ENCODE peak calls at places on chromosomes 11 and 22, in four cellular contexts. A, E, N and S are unnamed samples. For H3K36me3, the result is how much of the 10 kb centered on the place peaks cover.

GRCh38 chr22:19799322-19800190 is 39.0 kb downstream of the TBX1 start:
- DNase-seq in E (peak), A (no peak), N (peak), S (no peak)

GRCh38 chr11:128924109-128924508 is 18.6 kb downstream of the TP53AIP1 start:
- DNase-seq in E (no peak), N (no peak), A (no peak), S (no peak)

GRCh38 chr11:65781962-65782815 is 1.4 kb upstream of the AP5B1 start:
- DNase-seq in A (no peak), E (peak), N (no peak), S (no peak)

GRCh38 chr22:38709306-38709705 is 3.6 kb downstream of the GTPBP1 start:
- DNase-seq in E (no peak), A (no peak), N (no peak), S (no peak)

GRCh38 chr22:48803993-48804810 is 1023.5 kb downstream of the BRD1 start:
- DNase-seq in N (no peak), E (no peak), A (no peak), S (no peak)

GRCh38 chr11:114110948-114111347 is 51.4 kb downstream of the ZBTB16 start:
- DNase-seq in A (no peak), E (peak), N (no peak), S (no peak)

GRCh38 chr11:75279273-75279672 is 38.7 kb downstream of the TPBGL start:
- DNase-seq in N (peak), E (peak), A (no peak), S (no peak)

GRCh38 chr11:130629039-130629438 is 180.6 kb downstream of the ADAMTS15 start:
- DNase-seq in N (no peak), A (no peak), E (no peak), S (no peak)

GRCh38 chr11:2139691-2140337 is 625 bp upstream of the IGF2 start:
- DNase-seq in N (no peak), A (no peak), E (peak), S (no peak)

GRCh38 chr11:4932751-4933150 is 8.6 kb upstream of the OR51G1 start:
- DNase-seq in E (no peak), A (no peak), N (no peak), S (no peak)

GRCh38 chr11:130634981-130635473 is 186.6 kb downstream of the ADAMTS15 start:
- DNase-seq in A (no peak), E (no peak), N (peak), S (peak)

GRCh38 chr11:123249354-123249753 is 54.3 kb upstream of the CLMP start:
- DNase-seq in A (no peak), E (no peak), N (no peak), S (no peak)

GRCh38 chr11:123505546-123506299 is 75.7 kb downstream of the GRAMD1B start:
- DNase-seq in E (no peak), N (peak), A (no peak), S (no peak)

GRCh38 chr11:72720806-72721205 is 31.4 kb downstream of the ARAP1 start:
- DNase-seq in E (peak), A (no peak), N (no peak), S (no peak)

GRCh38 chr11:78256962-78257361 is 68.2 kb downstream of the USP35 start:
- DNase-seq in E (peak), A (no peak), N (peak), S (no peak)

GRCh38 chr22:45564349-45565030 is 61.8 kb downstream of the FBLN1 start:
- DNase-seq in E (peak), N (no peak), A (no peak), S (no peak)

GRCh38 chr11:19525714-19526113 is 186.9 kb upstream of the NAV2 start:
- DNase-seq in N (peak), A (no peak), E (no peak), S (no peak)

GRCh38 chr22:45094081-45094720 is 69.5 kb upstream of the NUP50 start:
- DNase-seq in N (no peak), E (no peak), A (no peak), S (no peak)

GRCh38 chr11:8206251-8207079 is 37.6 kb upstream of the RIC3 start:
- DNase-seq in E (no peak), A (no peak), N (no peak), S (no peak)

GRCh38 chr11:396511-396947 is 2.5 kb downstream of the PKP3 start:
- DNase-seq in N (peak), A (no peak), E (no peak), S (no peak)

GRCh38 chr22:38762607-38763006 is 6.8 kb upstream of the SUN2 start:
- DNase-seq in E (no peak), N (no peak), A (no peak), S (no peak)

GRCh38 chr11:11149671-11150459 is 203.2 kb downstream of the CSNK2A3 start:
- DNase-seq in N (no peak), A (peak), E (no peak), S (no peak)

GRCh38 chr11:120908521-120909181 is 115.3 kb upstream of the TBCEL start:
- DNase-seq in N (no peak), A (peak), E (no peak), S (no peak)

GRCh38 chr11:79150966-79151365 is 289.9 kb downstream of the TENM4 start:
- DNase-seq in N (no peak), A (no peak), E (no peak), S (no peak)

GRCh38 chr11:134405436-134405835 is 6.6 kb downstream of the B3GAT1 start:
- DNase-seq in A (no peak), N (no peak), E (no peak), S (no peak)

GRCh38 chr11:128860571-128861361 is 6.3 kb downstream of the KCNJ1 start:
- DNase-seq in N (no peak), E (no peak), A (no peak), S (no peak)

GRCh38 chr11:1260023-1260501 is 37.2 kb downstream of the MUC5B start:
- DNase-seq in N (peak), A (peak), E (peak), S (peak)

GRCh38 chr11:26276798-26277424 is 55.0 kb upstream of the ANO3 start:
- DNase-seq in A (peak), E (no peak), N (peak), S (peak)

GRCh38 chr11:45472713-45473317 is 186.7 kb upstream of the SYT13 start:
- DNase-seq in N (no peak), A (no peak), E (no peak), S (no peak)

GRCh38 chr11:62055970-62056369 is 67.8 kb upstream of the INCENP start:
- DNase-seq in N (peak), E (no peak), A (no peak), S (no peak)

GRCh38 chr22:46518038-46518437 is 19.4 kb downstream of the CELSR1 start:
- DNase-seq in E (peak), A (no peak), N (no peak), S (no peak)

GRCh38 chr11:133600876-133601275 is 68.6 kb upstream of the OPCML start:
- DNase-seq in E (no peak), A (no peak), N (no peak), S (no peak)

GRCh38 chr11:3161720-3162409 is 3.2 kb downstream of the OSBPL5 start:
- DNase-seq in E (peak), A (no peak), N (no peak), S (no peak)

GRCh38 chr11:60265373-60266214 is 14.9 kb upstream of the MS4A4A start:
- DNase-seq in E (no peak), N (peak), A (no peak), S (peak)

GRCh38 chr22:38352436-38352835 is 35.2 kb upstream of the CSNK1E start:
- DNase-seq in N (no peak), E (no peak), A (no peak), S (no peak)

GRCh38 chr11:69828971-69829344 is 9.7 kb upstream of the FGF3 start:
- DNase-seq in E (no peak), A (no peak), N (no peak), S (no peak)

GRCh38 chr11:34632105-34632780 is 11.3 kb downstream of the EHF start:
- DNase-seq in E (peak), N (peak), A (no peak), S (no peak)

GRCh38 chr11:58742981-58743880 is 11.5 kb upstream of the GLYAT start:
- DNase-seq in N (peak), E (no peak), A (no peak), S (no peak)

DNA sequence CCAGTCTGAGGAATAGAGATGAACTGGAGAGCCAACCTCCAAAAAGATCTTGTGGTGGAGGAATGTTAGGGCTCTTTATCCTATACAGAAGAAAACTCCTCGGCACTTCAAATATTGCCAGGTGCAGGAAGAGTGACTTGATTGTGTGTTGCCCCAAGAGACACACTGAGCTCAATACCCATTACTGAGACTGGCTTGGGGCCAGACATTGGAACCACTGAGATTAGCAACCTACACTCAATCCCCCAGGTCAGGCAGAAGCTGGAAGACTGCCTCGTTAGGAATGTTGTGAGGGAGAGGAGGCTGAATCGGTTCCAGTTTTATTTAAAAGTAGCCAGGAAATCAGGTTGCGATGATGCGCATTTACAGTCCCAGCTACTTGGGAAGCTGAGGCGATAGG is 2.4 kb upstream of the SGSM3 start:
- DNase-seq in N (no peak), E (no peak), A (no peak), S (no peak)
- H3K36me3 ChIP-seq in N (under half), E (under half), A (under half), S (under half)

GRCh38 chr11:102144357-102145342 is 34.4 kb downstream of the YAP1 start:
- DNase-seq in N (no peak), E (no peak), A (no peak), S (no peak)
- H3K27ac ChIP-seq in N (no peak), E (peak), A (no peak), S (no peak)

GRCh38 chr11:108322666-108323065 is 99.8 kb downstream of the ATM start:
- DNase-seq in A (no peak), N (no peak), E (no peak), S (no peak)

GRCh38 chr11:108319541-108320145 is 96.8 kb downstream of the ATM start:
- DNase-seq in E (no peak), N (no peak), A (no peak), S (no peak)

DNA sequence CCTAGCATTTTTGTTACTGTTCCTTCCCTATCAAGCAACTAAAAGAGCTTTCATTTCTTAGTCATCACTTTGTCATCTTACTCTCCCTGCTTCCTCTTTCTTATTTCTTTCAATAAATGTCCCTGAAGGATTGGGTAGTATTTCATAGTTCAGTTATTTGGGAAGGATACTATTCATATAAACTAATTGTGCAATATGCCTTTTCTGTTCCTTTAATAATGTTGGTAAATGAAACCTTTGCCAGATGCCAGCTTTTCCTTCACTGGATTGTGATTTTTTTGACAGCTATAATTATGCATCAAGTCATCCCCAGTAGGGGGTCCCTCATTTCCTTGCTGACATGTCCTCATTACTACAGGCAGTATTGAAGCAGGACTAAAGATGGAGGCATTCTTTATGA is 101.7 kb downstream of the ATM start:
- DNase-seq in E (no peak), A (no peak), N (no peak), S (no peak)
- H3K36me3 ChIP-seq in E (under half), A (half or more), N (under half), S (under half)

GRCh38 chr11:117218133-117218915 is 13.5 kb downstream of the PCSK7 start:
- DNase-seq in N (no peak), E (no peak), A (no peak), S (no peak)
- H3K27ac ChIP-seq in N (no peak), E (peak), A (no peak), S (no peak)

GRCh38 chr22:35578836-35579575 is 38.1 kb downstream of the MB start:
- DNase-seq in N (no peak), E (no peak), A (no peak), S (no peak)
- H3K36me3 ChIP-seq in N (under half), E (under half), A (under half), S (under half)